ENCODE peak calls at places on chromosomes 2 and 18, in ten cellular contexts. N is T-helper 1 cell; P is progenitor cell of endocrine pancreas; V is HFFc6; A is CD4-positive, alpha-beta memory T cell; W is dorsolateral prefrontal cortex; L is stimulated activated CD4-positive, alpha-beta T cell treated with anti-CD3 and anti-CD28 coated beads, Interleukin-4, amount 100 ng/mL, for 48 hours; F is activated CD4-positive, alpha-beta T cell treated with anti-CD3 and anti-CD28 coated beads, Interleukin-2, amount 50 U/mL, for 4 hours; E is NCI-H2171 treated with DMSO at 0.1 percent for 48 hours; H is upper lobe of left lung. D is an unnamed sample.

GRCh38 chr18:58581265-58581664 is 47.6 kb downstream of the ALPK2 start:
- DNase-seq in E (no peak), P (no peak), H (no peak), N (no peak), L (no peak), V (peak), A (no peak), F (no peak), W (no peak), D (no peak)

GRCh38 chr2:139366659-139367058 is 586.5 kb upstream of the NXPH2 start:
- DNase-seq in W (no peak), E (no peak), F (no peak), L (no peak), P (no peak), A (no peak), V (no peak), H (peak), N (no peak), D (no peak)

GRCh38 chr18:23578067-23578705 is 8.1 kb downstream of the NPC1 start:
- DNase-seq in W (no peak), V (no peak), E (no peak), F (no peak), L (no peak), A (no peak), H (no peak), N (no peak), P (no peak), D (no peak)

GRCh38 chr2:118808429-118808809 is 39.0 kb downstream of the EN1 start:
- DNase-seq in V (no peak), N (no peak), A (no peak), E (no peak), P (no peak), W (no peak), L (no peak), H (no peak), F (no peak), D (no peak)

GRCh38 chr2:191202209-191202721 is 42.9 kb upstream of the MYO1B start:
- DNase-seq in F (no peak), P (no peak), H (no peak), A (no peak), E (no peak), L (no peak), N (no peak), W (no peak), V (peak), D (no peak)

GRCh38 chr18:5295231-5295920 is at the start of gene ZBTB14:
- DNase-seq in P (peak), L (peak), H (peak), N (peak), W (peak), V (peak), F (peak), E (peak), A (peak), D (peak)

GRCh38 chr2:25417715-25418369 is 76.1 kb upstream of the DNMT3A start:
- DNase-seq in F (no peak), V (no peak), H (no peak), L (no peak), N (no peak), W (no peak), E (peak), A (no peak), P (no peak), D (no peak)

GRCh38 chr2:238203973-238204683 is 633 bp upstream of the ILKAP start:
- DNase-seq in P (no peak), F (no peak), N (no peak), V (no peak), W (no peak), E (no peak), L (no peak), H (no peak), A (peak), D (no peak)

GRCh38 chr18:40867452-40867851 is 1087.6 kb upstream of the PIK3C3 start:
- DNase-seq in N (no peak), E (peak), A (no peak), P (no peak), H (no peak), L (no peak), V (peak), F (no peak), W (no peak), D (no peak)

GRCh38 chr2:219508933-219509779 is 5.1 kb upstream of the ASIC4 start:
- DNase-seq in L (no peak), V (no peak), H (no peak), A (no peak), E (peak), F (no peak), W (no peak), N (no peak), P (no peak), D (no peak)

GRCh38 chr2:6812857-6813530 is 52.7 kb downstream of the CMPK2 start:
- DNase-seq in F (no peak), W (no peak), A (no peak), L (no peak), N (no peak), H (no peak), P (no peak), V (no peak), E (no peak), D (no peak)

GRCh38 chr2:118061135-118061955 is 26.9 kb upstream of the INSIG2 start:
- DNase-seq in H (peak), P (no peak), V (peak), F (no peak), A (no peak), E (no peak), L (no peak), W (no peak), N (no peak), D (no peak)

GRCh38 chr18:55856191-55856590 is 268.2 kb upstream of the TCF4 start:
- DNase-seq in A (no peak), N (no peak), V (peak), F (no peak), P (no peak), H (no peak), L (no peak), E (no peak), W (no peak), D (no peak)

GRCh38 chr2:108145551-108145950 is 94.2 kb upstream of the SULT1C3 start:
- DNase-seq in W (no peak), P (no peak), N (no peak), H (no peak), E (no peak), A (no peak), F (no peak), V (peak), L (no peak), D (no peak)

GRCh38 chr2:20524412-20525040 is 77.7 kb downstream of the RHOB start:
- DNase-seq in A (no peak), V (no peak), W (peak), E (peak), F (no peak), P (no peak), H (peak), N (no peak), L (no peak), D (peak)

GRCh38 chr2:96664366-96664765 is 21.8 kb downstream of the FER1L5 start:
- DNase-seq in N (no peak), H (no peak), A (no peak), L (no peak), V (no peak), E (no peak), F (no peak), P (no peak), W (no peak), D (no peak)

GRCh38 chr2:53827398-53828175 is 32.2 kb downstream of the GPR75 start:
- DNase-seq in V (no peak), L (no peak), P (no peak), E (no peak), F (no peak), N (no peak), H (no peak), A (no peak), W (no peak), D (no peak)

GRCh38 chr2:24632175-24632574 is 141.1 kb downstream of the NCOA1 start:
- DNase-seq in A (no peak), V (no peak), F (no peak), H (no peak), N (no peak), E (no peak), L (no peak), P (no peak), W (no peak), D (no peak)

GRCh38 chr2:141770511-141770910 is 360.3 kb downstream of the LRP1B start:
- DNase-seq in P (no peak), V (no peak), W (no peak), L (no peak), A (no peak), E (no peak), F (no peak), N (no peak), H (no peak), D (no peak)

D was measured in uterus.